ENCODE peak calls at places on chromosomes 4 and X, in seven cellular contexts. One of them, this sample, is unnamed.
A peak's percentile ranks its signal among the peaks of the same experiment; 100 is the strongest.

GRCh38 chr4:6126971-6127745 is 73.2 kb downstream of the JAKMIP1 start:
- DNase-seq in coronary artery: no peak
- DNase-seq in ovary: no peak
- DNase-seq in mammary epithelial cell: no peak
- DNase-seq in Calu3: no peak
- DNase-seq in spleen: peak; percentile 36
- DNase-seq in A673: no peak
- DNase-seq in this sample: no peak

GRCh38 chrX:118370921-118371624 is 25.2 kb downstream of the WDR44 start:
- DNase-seq in coronary artery: no peak
- DNase-seq in ovary: no peak
- DNase-seq in mammary epithelial cell: no peak
- DNase-seq in Calu3: no peak
- DNase-seq in spleen: no peak
- DNase-seq in A673: no peak
- DNase-seq in this sample: no peak

GRCh38 chr4:48906283-48907173 is at the start of gene OCIAD2:
- DNase-seq in coronary artery: no peak
- DNase-seq in ovary: peak; percentile 47
- DNase-seq in mammary epithelial cell: peak; percentile 57
- DNase-seq in Calu3: peak; percentile 80
- DNase-seq in spleen: peak; percentile 94
- DNase-seq in A673: peak; percentile 91
- DNase-seq in this sample: peak; percentile 73

GRCh38 chr4:183758006-183758734 is 99.1 kb downstream of the TRAPPC11 start:
- DNase-seq in coronary artery: no peak
- DNase-seq in ovary: peak; percentile 61
- DNase-seq in mammary epithelial cell: no peak
- DNase-seq in Calu3: no peak
- DNase-seq in spleen: no peak
- DNase-seq in A673: no peak
- DNase-seq in this sample: peak; percentile 48

GRCh38 chrX:129593137-129593536 is 53.1 kb downstream of the OCRL start:
- DNase-seq in coronary artery: no peak
- DNase-seq in ovary: no peak
- DNase-seq in mammary epithelial cell: peak; percentile 18
- DNase-seq in Calu3: no peak
- DNase-seq in spleen: no peak
- DNase-seq in A673: no peak
- DNase-seq in this sample: no peak

GRCh38 chrX:1754077-1754476 is 139.2 kb downstream of the ASMT start:
- DNase-seq in coronary artery: no peak
- DNase-seq in ovary: no peak
- DNase-seq in mammary epithelial cell: no peak
- DNase-seq in Calu3: no peak
- DNase-seq in spleen: no peak
- DNase-seq in A673: no peak
- DNase-seq in this sample: no peak

GRCh38 chr4:175035907-175036306 is 117.7 kb downstream of the ADAM29 start:
- DNase-seq in coronary artery: no peak
- DNase-seq in ovary: no peak
- DNase-seq in mammary epithelial cell: peak; percentile 33
- DNase-seq in Calu3: no peak
- DNase-seq in spleen: no peak
- DNase-seq in A673: no peak
- DNase-seq in this sample: no peak

GRCh38 chr4:168153596-168154440 is 61.5 kb downstream of the ANXA10 start:
- DNase-seq in coronary artery: no peak
- DNase-seq in ovary: peak; percentile 80
- DNase-seq in mammary epithelial cell: peak; percentile 62
- DNase-seq in Calu3: peak; percentile 74
- DNase-seq in spleen: peak; percentile 82
- DNase-seq in A673: peak; percentile 81
- DNase-seq in this sample: peak; percentile 59

GRCh38 chr4:18454349-18454748 is 432.8 kb upstream of the LCORL start:
- DNase-seq in coronary artery: no peak
- DNase-seq in ovary: no peak
- DNase-seq in mammary epithelial cell: no peak
- DNase-seq in Calu3: no peak
- DNase-seq in spleen: no peak
- DNase-seq in A673: no peak
- DNase-seq in this sample: no peak

GRCh38 chr4:8261851-8262535 is 7.6 kb upstream of the HTRA3 start:
- DNase-seq in coronary artery: no peak
- DNase-seq in ovary: no peak
- DNase-seq in mammary epithelial cell: no peak
- DNase-seq in Calu3: no peak
- DNase-seq in spleen: no peak
- DNase-seq in A673: no peak
- DNase-seq in this sample: no peak

GRCh38 chr4:15084780-15085179 is 82.5 kb downstream of the CPEB2 start:
- DNase-seq in coronary artery: no peak
- DNase-seq in ovary: no peak
- DNase-seq in mammary epithelial cell: peak; percentile 44
- DNase-seq in Calu3: no peak
- DNase-seq in spleen: no peak
- DNase-seq in A673: no peak
- DNase-seq in this sample: no peak

GRCh38 chrX:9765072-9765736 is 443 bp downstream of the GPR143 start:
- DNase-seq in coronary artery: no peak
- DNase-seq in ovary: no peak
- DNase-seq in mammary epithelial cell: no peak
- DNase-seq in Calu3: no peak
- DNase-seq in spleen: no peak
- DNase-seq in A673: no peak
- DNase-seq in this sample: peak; percentile 26

GRCh38 chr4:61299316-61299715 is 99.2 kb downstream of the ADGRL3 start:
- DNase-seq in coronary artery: no peak
- DNase-seq in ovary: no peak
- DNase-seq in mammary epithelial cell: no peak
- DNase-seq in Calu3: no peak
- DNase-seq in spleen: no peak
- DNase-seq in A673: no peak
- DNase-seq in this sample: no peak

GRCh38 chr4:88242144-88242543 is 42.2 kb downstream of the PPM1K start:
- DNase-seq in coronary artery: no peak
- DNase-seq in ovary: no peak
- DNase-seq in mammary epithelial cell: no peak
- DNase-seq in Calu3: no peak
- DNase-seq in spleen: no peak
- DNase-seq in A673: no peak
- DNase-seq in this sample: no peak

GRCh38 chrX:72306085-72306801 is 529 bp upstream of the CITED1 start:
- DNase-seq in coronary artery: no peak
- DNase-seq in ovary: no peak
- DNase-seq in mammary epithelial cell: no peak
- DNase-seq in Calu3: peak; percentile 12
- DNase-seq in spleen: no peak
- DNase-seq in A673: peak; percentile 40
- DNase-seq in this sample: peak; percentile 33

GRCh38 chr4:114229721-114230120 is 250.3 kb upstream of the ARSJ start:
- DNase-seq in coronary artery: no peak
- DNase-seq in ovary: no peak
- DNase-seq in mammary epithelial cell: no peak
- DNase-seq in Calu3: no peak
- DNase-seq in spleen: no peak
- DNase-seq in A673: no peak
- DNase-seq in this sample: no peak

GRCh38 chr4:182240161-182241130 is 2.8 kb upstream of the TENM3 start:
- DNase-seq in coronary artery: no peak
- DNase-seq in ovary: no peak
- DNase-seq in mammary epithelial cell: no peak
- DNase-seq in Calu3: no peak
- DNase-seq in spleen: no peak
- DNase-seq in A673: no peak
- DNase-seq in this sample: no peak

GRCh38 chr4:92636038-92636825 is 332.5 kb downstream of the GRID2 start:
- DNase-seq in coronary artery: no peak
- DNase-seq in ovary: no peak
- DNase-seq in mammary epithelial cell: no peak
- DNase-seq in Calu3: no peak
- DNase-seq in spleen: no peak
- DNase-seq in A673: peak; percentile 12
- DNase-seq in this sample: no peak

GRCh38 chrX:136176399-136176825 is 29.1 kb downstream of the FHL1 start:
- DNase-seq in coronary artery: peak; percentile 85
- DNase-seq in ovary: no peak
- DNase-seq in mammary epithelial cell: peak; percentile 39
- DNase-seq in Calu3: no peak
- DNase-seq in spleen: no peak
- DNase-seq in A673: no peak
- DNase-seq in this sample: no peak

GRCh38 chr4:142846105-142846728 is at the start of gene INPP4B:
- DNase-seq in coronary artery: peak; percentile 79
- DNase-seq in ovary: peak; percentile 76
- DNase-seq in mammary epithelial cell: peak; percentile 63
- DNase-seq in Calu3: peak; percentile 53
- DNase-seq in spleen: peak; percentile 76
- DNase-seq in A673: peak; percentile 63
- DNase-seq in this sample: peak; percentile 72

GRCh38 chrX:49276671-49277519 is 7.3 kb downstream of the PPP1R3F start:
- DNase-seq in coronary artery: peak; percentile 69
- DNase-seq in ovary: peak; percentile 30
- DNase-seq in mammary epithelial cell: no peak
- DNase-seq in Calu3: no peak
- DNase-seq in spleen: peak; percentile 43
- DNase-seq in A673: no peak
- DNase-seq in this sample: no peak

GRCh38 chr4:154858166-154858565 is 77.1 kb downstream of the RBM46 start:
- DNase-seq in coronary artery: no peak
- DNase-seq in ovary: no peak
- DNase-seq in mammary epithelial cell: no peak
- DNase-seq in Calu3: no peak
- DNase-seq in spleen: no peak
- DNase-seq in A673: no peak
- DNase-seq in this sample: no peak

GRCh38 chr4:154854362-154854761 is 73.3 kb downstream of the RBM46 start:
- DNase-seq in coronary artery: no peak
- DNase-seq in ovary: no peak
- DNase-seq in mammary epithelial cell: peak; percentile 20
- DNase-seq in Calu3: no peak
- DNase-seq in spleen: no peak
- DNase-seq in A673: peak; percentile 21
- DNase-seq in this sample: no peak
- TF ChIP-seq CTCF in coronary artery: no peak
- TF ChIP-seq CTCF in ovary: no peak
- TF ChIP-seq CTCF in mammary epithelial cell: peak; percentile 32
- TF ChIP-seq CTCF in Calu3: no peak
- TF ChIP-seq CTCF in spleen: peak; percentile 21
- TF ChIP-seq CTCF in A673: peak; percentile 39
- TF ChIP-seq CTCF in this sample: peak; percentile 57

DNA sequence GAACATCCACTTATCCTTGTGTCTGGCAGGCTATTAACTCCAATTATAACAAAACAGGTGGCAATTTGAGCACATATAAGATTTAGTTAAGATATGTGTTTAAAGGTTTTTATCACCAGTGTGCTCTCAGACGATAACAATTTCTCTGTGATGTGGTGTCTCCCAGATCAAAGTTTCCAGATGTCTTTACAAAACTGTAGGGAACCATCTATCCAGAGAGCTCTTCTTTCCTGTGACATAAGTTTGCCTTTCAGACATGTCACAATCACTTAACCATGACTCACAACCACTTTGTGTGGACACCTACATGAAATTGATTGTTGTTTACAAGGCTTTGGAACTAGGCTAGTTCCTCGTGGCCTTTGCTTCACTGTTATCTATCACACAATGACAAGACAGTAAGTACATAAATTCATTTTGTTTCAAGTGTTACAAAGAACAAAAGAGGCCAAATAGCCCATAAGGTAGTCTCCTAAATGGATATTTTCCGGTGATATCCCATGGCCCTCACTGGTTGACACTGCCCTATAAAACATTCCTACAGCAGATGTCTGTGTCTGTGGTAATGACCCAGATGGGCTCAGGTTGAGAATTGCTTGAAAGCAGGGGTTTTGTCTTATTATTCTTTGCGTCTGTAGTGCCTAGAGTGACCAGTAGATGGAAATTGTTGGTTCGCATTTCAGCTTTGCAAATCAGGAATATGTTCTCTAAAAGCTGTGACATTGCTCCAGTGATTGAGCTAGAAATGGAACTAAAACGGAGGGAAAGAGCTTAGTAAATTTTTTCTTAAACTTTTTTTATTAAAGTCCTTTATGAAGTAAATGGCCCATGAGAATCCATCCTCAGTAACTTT is 297.8 kb upstream of the FAM241A start:
- DNase-seq in coronary artery: no peak
- DNase-seq in ovary: no peak
- DNase-seq in mammary epithelial cell: no peak
- DNase-seq in Calu3: no peak
- DNase-seq in spleen: no peak
- DNase-seq in A673: peak; percentile 37
- DNase-seq in this sample: no peak
- TF ChIP-seq CTCF in coronary artery: no peak
- TF ChIP-seq CTCF in ovary: no peak
- TF ChIP-seq CTCF in mammary epithelial cell: peak; percentile 16
- TF ChIP-seq CTCF in Calu3: no peak
- TF ChIP-seq CTCF in spleen: no peak
- TF ChIP-seq CTCF in A673: peak; percentile 48
- TF ChIP-seq CTCF in this sample: peak; percentile 80

GRCh38 chr4:7194251-7195137 is 2.2 kb downstream of the SORCS2 start:
- DNase-seq in coronary artery: peak; percentile 69
- DNase-seq in ovary: peak; percentile 63
- DNase-seq in mammary epithelial cell: no peak
- DNase-seq in Calu3: peak; percentile 55
- DNase-seq in spleen: peak; percentile 51
- DNase-seq in A673: no peak
- DNase-seq in this sample: peak; percentile 74
- TF ChIP-seq CTCF in coronary artery: no peak
- TF ChIP-seq CTCF in ovary: no peak
- TF ChIP-seq CTCF in mammary epithelial cell: peak; percentile 31
- TF ChIP-seq CTCF in Calu3: no peak
- TF ChIP-seq CTCF in spleen: no peak
- TF ChIP-seq CTCF in A673: peak; percentile 48
- TF ChIP-seq CTCF in this sample: peak; percentile 57

DNA sequence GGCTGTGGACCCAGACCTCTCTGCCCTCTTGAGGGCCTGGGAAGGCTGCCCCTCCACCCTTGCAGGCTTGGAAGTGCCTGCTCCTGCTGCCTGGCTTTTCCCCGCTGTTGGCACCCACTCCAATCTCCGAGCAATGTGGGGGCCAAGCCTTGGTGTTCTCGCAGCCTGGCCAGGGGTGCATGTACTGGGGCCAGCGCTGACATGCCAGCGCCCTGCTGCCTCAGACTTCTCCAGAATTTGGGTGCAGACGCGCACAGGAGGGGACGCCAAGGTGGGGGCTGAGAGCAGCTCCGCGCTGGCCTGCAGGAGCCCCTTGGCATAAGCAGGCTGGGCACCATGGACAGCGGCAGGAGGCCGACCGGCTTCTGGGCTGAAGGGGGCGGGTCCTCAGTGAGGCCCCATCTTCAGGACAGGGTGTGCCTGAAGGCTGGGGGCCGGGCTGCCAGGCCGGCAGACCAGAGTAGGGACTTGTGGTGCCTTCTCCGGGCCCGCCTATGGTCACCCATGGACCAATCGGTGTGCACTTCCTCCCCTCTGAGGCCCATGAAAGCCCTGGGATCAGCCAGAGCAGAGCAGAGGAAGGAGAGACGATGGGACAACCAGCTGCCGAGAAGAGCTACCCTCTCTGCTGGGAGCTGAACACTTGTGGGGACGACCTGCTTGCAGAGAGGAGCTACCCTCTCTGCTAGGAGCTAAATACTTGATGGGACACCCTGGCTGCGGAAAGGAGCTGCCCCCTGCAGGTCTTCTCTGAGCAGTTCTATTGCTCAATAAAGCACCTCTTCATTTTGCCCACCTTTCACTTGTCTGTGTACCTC is 118.3 kb downstream of the DNAAF6 start:
- DNase-seq in coronary artery: no peak
- DNase-seq in ovary: peak; percentile 84
- DNase-seq in mammary epithelial cell: peak; percentile 13
- DNase-seq in Calu3: peak; percentile 18
- DNase-seq in spleen: peak; percentile 78
- DNase-seq in A673: peak; percentile 25
- DNase-seq in this sample: peak; percentile 18
- TF ChIP-seq CTCF in coronary artery: no peak
- TF ChIP-seq CTCF in ovary: no peak
- TF ChIP-seq CTCF in mammary epithelial cell: peak; percentile 15
- TF ChIP-seq CTCF in Calu3: peak; percentile 13
- TF ChIP-seq CTCF in spleen: no peak
- TF ChIP-seq CTCF in A673: peak; percentile 30
- TF ChIP-seq CTCF in this sample: no peak

This sample was measured in glutamatergic neuron.